ENCODE peak calls at places on chromosomes 11 and 22, in five cellular contexts. P, J, D, K and S are unnamed samples.

GRCh38 chr22:27836181-27836580 is 34.6 kb upstream of the MN1 start:
- DNase-seq in P (no peak), J (no peak), D (peak; percentile 81), K (no peak), S (no peak)

GRCh38 chr22:27843441-27843840 is 41.9 kb upstream of the MN1 start:
- DNase-seq in P (no peak), J (no peak), D (no peak), K (no peak), S (no peak)

GRCh38 chr22:40857309-40857851 is 432 bp downstream of the XPNPEP3 start:
- DNase-seq in P (no peak), J (no peak), D (no peak), K (no peak), S (no peak)

GRCh38 chr11:115503083-115503885 is 931 bp downstream of the CADM1 start:
- DNase-seq in P (peak; percentile 71), J (no peak), D (no peak), K (peak; percentile 50), S (peak; percentile 67)

GRCh38 chr11:117629146-117629545 is 167.9 kb downstream of the DSCAML1 start:
- DNase-seq in P (no peak), J (no peak), D (no peak), K (no peak), S (no peak)

GRCh38 chr11:8092587-8093424 is 11.8 kb downstream of the TUB start:
- DNase-seq in P (peak; percentile 66), J (no peak), D (peak; percentile 25), K (peak; percentile 59), S (peak; percentile 75)

GRCh38 chr22:50002791-50003190 is 9.8 kb downstream of the IL17REL start:
- DNase-seq in P (peak; percentile 27), J (no peak), D (no peak), K (no peak), S (no peak)

GRCh38 chr11:68749061-68749491 is 2.2 kb downstream of the TESMIN start:
- DNase-seq in P (peak; percentile 4), J (no peak), D (no peak), K (no peak), S (no peak)

GRCh38 chr11:91794146-91794545 is 430.5 kb upstream of the FAT3 start:
- DNase-seq in P (no peak), J (no peak), D (no peak), K (no peak), S (no peak)

GRCh38 chr22:29187831-29188230 is 17.9 kb upstream of the EMID1 start:
- DNase-seq in P (no peak), J (no peak), D (no peak), K (no peak), S (no peak)

GRCh38 chr11:69537855-69538640 is 56.6 kb downstream of the LINC01488 start:
- DNase-seq in P (no peak), J (no peak), D (no peak), K (no peak), S (no peak)

GRCh38 chr22:22037229-22037628 is 54.6 kb upstream of the TOP3B start:
- DNase-seq in P (no peak), J (no peak), D (no peak), K (no peak), S (no peak)

GRCh38 chr11:19978668-19979518 is 181.4 kb downstream of the DBX1 start:
- DNase-seq in P (peak; percentile 90), J (peak; percentile 96), D (peak; percentile 51), K (no peak), S (peak; percentile 23)

GRCh38 chr11:121416909-121417567 is 35.1 kb upstream of the SORL1 start:
- DNase-seq in P (peak; percentile 48), J (peak; percentile 90), D (peak; percentile 84), K (peak; percentile 80), S (no peak)

GRCh38 chr22:19463491-19464469 is 15.2 kb downstream of the UFD1 start:
- DNase-seq in P (peak; percentile 82), J (no peak), D (no peak), K (no peak), S (no peak)

GRCh38 chr11:1064167-1064566 is 10.5 kb upstream of the MUC2 start:
- DNase-seq in P (peak; percentile 53), J (no peak), D (no peak), K (no peak), S (no peak)

GRCh38 chr11:77968337-77968736 is 26.1 kb downstream of the INTS4 start:
- DNase-seq in P (no peak), J (no peak), D (no peak), K (no peak), S (peak; percentile 18)

GRCh38 chr11:119166368-119167076 is 2.0 kb upstream of the NLRX1 start:
- DNase-seq in P (peak; percentile 51), J (peak; percentile 98), D (no peak), K (no peak), S (no peak)

GRCh38 chr11:27616711-27617110 is 83.5 kb downstream of the BDNF start:
- DNase-seq in P (no peak), J (no peak), D (no peak), K (no peak), S (no peak)

GRCh38 chr22:17769013-17769715 is 5.1 kb downstream of the BID start:
- DNase-seq in P (no peak), J (no peak), D (no peak), K (no peak), S (no peak)

GRCh38 chr11:62930157-62930556 is 9.0 kb upstream of the CHRM1 start:
- DNase-seq in P (no peak), J (no peak), D (no peak), K (no peak), S (no peak)

GRCh38 chr22:50698546-50698945 is 25.9 kb downstream of the SHANK3 start:
- DNase-seq in P (no peak), J (no peak), D (no peak), K (no peak), S (no peak)

GRCh38 chr11:119974467-119974866 is 163.4 kb downstream of the TRIM29 start:
- DNase-seq in P (no peak), J (no peak), D (no peak), K (no peak), S (no peak)

GRCh38 chr22:48714231-48714630 is 1113.4 kb downstream of the BRD1 start:
- DNase-seq in P (no peak), J (no peak), D (no peak), K (no peak), S (no peak)

GRCh38 chr11:28463826-28464225 is 355.6 kb downstream of the METTL15 start:
- DNase-seq in P (peak; percentile 97), J (no peak), D (no peak), K (no peak), S (no peak)

GRCh38 chr11:41659990-41660389 is 200.5 kb upstream of the LRRC4C start:
- DNase-seq in P (no peak), J (no peak), D (no peak), K (no peak), S (no peak)

GRCh38 chr11:122040476-122040875 is 75.5 kb downstream of the BLID start:
- DNase-seq in P (no peak), J (no peak), D (no peak), K (no peak), S (no peak)

GRCh38 chr11:43934359-43935130 is 7.9 kb upstream of the C11orf96 start:
- DNase-seq in P (no peak), J (no peak), D (no peak), K (no peak), S (no peak)

GRCh38 chr11:43933226-43933607 is 9.2 kb upstream of the C11orf96 start:
- DNase-seq in P (no peak), J (no peak), D (no peak), K (no peak), S (no peak)

GRCh38 chr11:43933608-43934358 is 8.7 kb upstream of the C11orf96 start:
- DNase-seq in P (peak; percentile 48), J (no peak), D (no peak), K (no peak), S (no peak)

GRCh38 chr11:43930868-43931716 is 11.3 kb upstream of the C11orf96 start:
- DNase-seq in P (peak; percentile 42), J (peak; percentile 26), D (no peak), K (no peak), S (no peak)

DNA sequence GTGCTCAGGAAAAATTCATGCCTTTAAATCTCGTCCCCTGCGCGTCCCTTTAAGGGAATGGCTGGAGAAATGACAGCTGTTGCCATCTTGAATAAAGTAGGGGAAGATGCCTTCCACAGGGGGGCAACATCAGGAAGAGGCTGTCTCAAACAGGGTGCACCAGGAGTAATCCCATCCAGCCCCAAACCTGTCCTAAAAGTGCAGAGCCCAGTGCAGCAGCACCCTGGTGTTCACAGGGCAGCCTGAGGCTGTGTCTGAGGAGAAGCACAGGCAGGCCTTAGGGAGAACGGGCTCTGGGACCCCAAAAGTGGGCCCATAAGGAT is 10.8 kb upstream of the C11orf96 start:
- DNase-seq in P (no peak), J (peak; percentile 33), D (no peak), K (no peak), S (no peak)
- TF ChIP-seq CTCF in P (peak; percentile 13), J (no peak), D (peak; percentile 5), K (no peak), S (no peak)

DNA sequence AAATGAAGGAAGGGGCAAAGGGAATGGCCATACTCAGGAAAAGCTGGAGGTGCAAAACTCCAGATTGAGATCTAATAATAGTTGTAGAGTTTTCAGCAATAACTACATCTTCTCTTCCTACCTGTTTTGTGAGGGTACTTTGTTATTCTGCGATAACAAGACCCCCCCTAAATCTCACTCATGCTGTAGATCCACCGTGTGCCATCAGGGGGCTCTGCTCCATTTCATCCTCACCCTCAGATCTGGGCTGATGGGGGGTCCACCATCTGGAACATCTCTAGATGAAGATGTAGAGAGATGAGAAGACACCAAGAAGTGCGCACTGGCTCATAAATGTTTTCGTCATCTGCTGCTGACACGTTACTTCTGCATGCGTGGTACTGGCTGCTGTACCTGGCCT is 135.9 kb upstream of the KIRREL3 start:
- DNase-seq in P (no peak), J (no peak), D (no peak), K (no peak), S (no peak)
- TF ChIP-seq CTCF in P (no peak), J (peak; percentile 13), D (no peak), K (no peak), S (no peak)

DNA sequence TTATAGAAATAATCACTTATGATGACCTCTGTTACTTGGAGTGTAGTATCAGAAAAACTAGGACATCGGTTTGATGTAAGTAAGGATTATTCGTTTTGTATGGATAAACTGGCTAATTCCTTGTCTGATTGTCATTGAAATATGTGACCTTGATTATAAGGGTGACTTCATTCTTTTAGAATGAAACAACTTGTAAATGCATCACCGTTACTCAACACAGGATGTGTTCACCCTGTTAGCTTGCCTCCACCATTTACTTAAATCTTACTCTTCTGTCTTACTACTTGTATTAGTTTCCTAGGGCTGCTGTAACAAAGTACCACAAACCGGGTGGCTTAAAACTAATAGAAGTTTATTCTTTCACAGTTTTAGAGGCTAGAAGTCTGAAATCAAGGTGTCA is 7.9 kb downstream of the SFI1 start:
- DNase-seq in P (peak; percentile 65), J (no peak), D (no peak), K (no peak), S (no peak)
- TF ChIP-seq CTCF in P (no peak), J (no peak), D (no peak), K (no peak), S (no peak)

GRCh38 chr11:65100674-65101350 is 4.8 kb downstream of the VPS51 start:
- DNase-seq in P (no peak), J (no peak), D (no peak), K (no peak), S (no peak)
- TF ChIP-seq CTCF in P (no peak), J (peak; percentile 50), D (no peak), K (no peak), S (no peak)

DNA sequence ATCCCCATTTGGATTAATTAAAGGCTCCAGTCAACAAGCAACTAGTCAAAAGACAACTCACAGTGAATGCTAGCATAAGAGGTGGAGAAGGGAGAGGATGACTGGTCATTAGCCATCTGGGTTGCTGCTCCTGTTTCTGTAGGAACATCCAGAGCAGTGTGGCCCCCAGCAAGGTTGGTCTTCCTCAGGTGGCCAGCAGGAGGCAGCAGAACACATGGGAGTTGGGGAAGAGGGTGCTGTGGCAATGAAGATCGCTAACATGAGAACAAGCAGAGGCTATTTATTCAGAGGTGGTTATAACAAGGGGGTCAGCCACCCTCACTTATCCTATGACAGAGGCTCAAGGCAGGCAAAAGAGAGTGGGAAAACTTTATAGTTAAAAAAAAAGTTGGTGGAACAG is 21.3 kb downstream of the IZUMO1R start:
- DNase-seq in P (peak; percentile 19), J (peak; percentile 41), D (no peak), K (no peak), S (peak; percentile 72)
- TF ChIP-seq CTCF in P (peak; percentile 30), J (peak; percentile 71), D (peak; percentile 36), K (no peak), S (peak; percentile 69)